ENCODE peak calls at places on chromosomes 7 and 10, in six cellular contexts. S, E, I, L, D and B are unnamed samples.

GRCh38 chr7:21276471-21277035 is 151.3 kb upstream of the SP4 start:
- DNase-seq in S (no peak), E (no peak), I (no peak), L (no peak), D (no peak), B (no peak)

GRCh38 chr10:124989526-124989925 is 47.6 kb downstream of the ZRANB1 start:
- DNase-seq in S (no peak), E (peak; percentile 42), I (no peak), L (no peak), D (no peak), B (peak; percentile 17)

GRCh38 chr7:98038731-98039130 is 48.7 kb upstream of the OCM2 start:
- DNase-seq in S (no peak), E (no peak), I (no peak), L (no peak), D (no peak), B (no peak)

GRCh38 chr7:74224511-74224832 is 14.7 kb downstream of the LAT2 start:
- DNase-seq in S (no peak), E (no peak), I (no peak), L (no peak), D (no peak), B (no peak)

GRCh38 chr7:94178247-94178646 is 174.1 kb upstream of the BET1 start:
- DNase-seq in S (no peak), E (no peak), I (no peak), L (no peak), D (peak; percentile 75), B (no peak)

GRCh38 chr7:148729984-148730733 is 31.5 kb downstream of the CUL1 start:
- DNase-seq in S (no peak), E (peak; percentile 19), I (peak; percentile 25), L (no peak), D (no peak), B (no peak)

GRCh38 chr10:132851451-132851850 is 65.5 kb upstream of the NKX6-2 start:
- DNase-seq in S (no peak), E (no peak), I (no peak), L (no peak), D (no peak), B (no peak)

GRCh38 chr7:148296994-148297644 is 293.4 kb upstream of the C7orf33 start:
- DNase-seq in S (no peak), E (peak; percentile 2), I (no peak), L (no peak), D (no peak), B (no peak)

GRCh38 chr10:77872151-77872946 is 54.2 kb downstream of the DLG5 start:
- DNase-seq in S (no peak), E (peak; percentile 63), I (no peak), L (peak; percentile 71), D (no peak), B (no peak)

GRCh38 chr10:36129051-36129450 is 487.0 kb upstream of the FZD8 start:
- DNase-seq in S (no peak), E (no peak), I (no peak), L (no peak), D (no peak), B (no peak)

GRCh38 chr10:62911210-62911963 is 95.2 kb upstream of the EGR2 start:
- DNase-seq in S (no peak), E (no peak), I (no peak), L (no peak), D (no peak), B (no peak)

GRCh38 chr10:5948999-5949759 is 28.2 kb downstream of the IL15RA start:
- DNase-seq in S (peak; percentile 80), E (peak; percentile 72), I (peak; percentile 57), L (peak; percentile 64), D (no peak), B (peak; percentile 77)

GRCh38 chr7:129386563-129386962 is 47.7 kb upstream of the STRIP2 start:
- DNase-seq in S (no peak), E (no peak), I (no peak), L (no peak), D (no peak), B (no peak)

GRCh38 chr10:69860290-69860689 is 58.6 kb downstream of the COL13A1 start:
- DNase-seq in S (no peak), E (no peak), I (no peak), L (no peak), D (no peak), B (no peak)

GRCh38 chr10:34492081-34492480 is 323.0 kb downstream of the PARD3 start:
- DNase-seq in S (no peak), E (no peak), I (no peak), L (no peak), D (no peak), B (no peak)

GRCh38 chr7:148299877-148300276 is 290.7 kb upstream of the C7orf33 start:
- DNase-seq in S (no peak), E (no peak), I (no peak), L (no peak), D (no peak), B (no peak)

GRCh38 chr10:113126506-113127192 is 176.6 kb downstream of the TCF7L2 start:
- DNase-seq in S (peak; percentile 71), E (peak; percentile 74), I (peak; percentile 43), L (peak; percentile 66), D (no peak), B (peak; percentile 73)

GRCh38 chr10:109343293-109343692 is 580.0 kb downstream of the XPNPEP1 start:
- DNase-seq in S (no peak), E (peak; percentile 13), I (no peak), L (peak; percentile 32), D (no peak), B (no peak)

GRCh38 chr10:1464866-1465265 is 272.5 kb downstream of the ADARB2 start:
- DNase-seq in S (no peak), E (no peak), I (no peak), L (no peak), D (no peak), B (peak; percentile 25)

GRCh38 chr7:46281071-46281470 is 360.0 kb upstream of the IGFBP3 start:
- DNase-seq in S (no peak), E (no peak), I (no peak), L (no peak), D (no peak), B (no peak)

GRCh38 chr10:46232084-46232483 is 54.7 kb upstream of the ANTXRL start:
- DNase-seq in S (peak; percentile 40), E (no peak), I (no peak), L (no peak), D (no peak), B (peak; percentile 7)

GRCh38 chr10:84525120-84525806 is 196.9 kb downstream of the CCSER2 start:
- DNase-seq in S (no peak), E (no peak), I (no peak), L (no peak), D (no peak), B (no peak)

GRCh38 chr7:44172803-44173424 is 16.3 kb downstream of the GCK start:
- DNase-seq in S (no peak), E (no peak), I (no peak), L (no peak), D (no peak), B (no peak)
- TF ChIP-seq CTCF in S (no peak), E (no peak), I (no peak), L (no peak), D (no peak), B (no peak)

GRCh38 chr7:134936893-134937520 is 49.3 kb upstream of the AGBL3 start:
- DNase-seq in S (no peak), E (peak; percentile 27), I (no peak), L (peak; percentile 37), D (no peak), B (no peak)

GRCh38 chr7:134931487-134931886 is 54.8 kb upstream of the AGBL3 start:
- DNase-seq in S (no peak), E (peak; percentile 46), I (peak; percentile 42), L (peak; percentile 40), D (no peak), B (no peak)

GRCh38 chr7:134933460-134934068 is 52.7 kb upstream of the AGBL3 start:
- DNase-seq in S (no peak), E (no peak), I (no peak), L (no peak), D (no peak), B (no peak)

GRCh38 chr7:134935701-134936100 is 50.6 kb upstream of the AGBL3 start:
- DNase-seq in S (no peak), E (peak; percentile 68), I (no peak), L (peak; percentile 34), D (no peak), B (no peak)

DNA sequence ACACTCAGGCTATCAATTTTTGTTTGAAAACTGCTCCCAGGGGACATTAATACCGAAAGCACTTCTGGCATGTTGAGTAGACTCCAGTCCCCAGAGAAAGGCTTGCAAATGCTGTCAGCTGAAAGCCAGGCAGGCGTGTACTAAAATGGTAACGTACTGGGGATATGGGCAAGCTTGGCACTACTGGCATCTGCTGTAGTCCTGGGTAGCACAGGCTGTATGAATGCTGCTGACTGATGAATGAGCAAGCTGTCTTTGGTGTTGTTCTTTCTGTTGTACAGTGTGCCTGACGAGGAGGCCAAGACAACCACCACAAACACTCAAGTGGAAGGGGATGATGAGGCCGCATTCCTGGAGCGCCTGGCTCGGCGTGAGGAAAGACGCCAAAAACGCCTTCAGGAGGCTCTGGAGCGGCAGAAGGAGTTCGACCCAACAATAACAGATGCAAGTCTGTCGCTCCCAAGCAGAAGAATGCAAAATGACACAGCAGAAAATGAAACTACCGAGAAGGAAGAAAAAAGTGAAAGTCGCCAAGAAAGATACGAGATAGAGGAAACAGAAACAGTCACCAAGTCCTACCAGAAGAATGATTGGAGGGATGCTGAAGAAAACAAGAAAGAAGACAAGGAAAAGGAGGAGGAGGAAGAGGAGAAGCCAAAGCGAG is 53.5 kb upstream of the AGBL3 start:
- DNase-seq in S (no peak), E (peak; percentile 78), I (peak; percentile 92), L (peak; percentile 78), D (peak; percentile 23), B (peak; percentile 26)
- H3K4me3 ChIP-seq in S (no peak overlapping the region), E (no peak overlapping the region), I (no peak overlapping the region), L (no peak overlapping the region), D (peak overlapping the region; percentile 16), B (no peak overlapping the region)

GRCh38 chr7:47301657-47302295 is 280.1 kb downstream of the TNS3 start:
- DNase-seq in S (peak; percentile 22), E (no peak), I (no peak), L (no peak), D (no peak), B (no peak)

GRCh38 chr7:47299496-47299895 is 282.4 kb downstream of the TNS3 start:
- DNase-seq in S (peak; percentile 16), E (no peak), I (no peak), L (no peak), D (no peak), B (no peak)

GRCh38 chr7:47302560-47302959 is 279.4 kb downstream of the TNS3 start:
- DNase-seq in S (no peak), E (no peak), I (no peak), L (no peak), D (no peak), B (no peak)

GRCh38 chr7:47300472-47301021 is 281.4 kb downstream of the TNS3 start:
- DNase-seq in S (peak; percentile 41), E (no peak), I (no peak), L (no peak), D (no peak), B (no peak)

DNA sequence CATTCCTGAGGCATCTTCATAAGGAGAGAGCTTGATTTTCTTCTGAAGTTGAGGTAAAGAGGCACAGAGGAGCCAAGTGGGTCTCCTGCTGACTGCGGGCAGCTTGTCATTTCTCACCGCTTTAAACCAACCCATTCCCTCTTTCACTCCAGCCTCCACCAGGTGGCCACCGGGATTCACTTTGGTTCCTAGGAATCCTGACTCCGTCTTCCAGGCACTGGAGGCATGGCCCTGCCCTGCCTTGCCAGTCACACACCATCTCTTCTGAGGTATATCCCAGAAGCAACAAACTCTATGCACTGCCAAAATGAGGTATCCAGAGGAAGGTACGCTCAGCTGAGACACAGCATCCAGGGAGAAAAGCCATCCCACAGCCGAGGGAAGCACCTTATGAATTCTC is 280.8 kb downstream of the TNS3 start:
- DNase-seq in S (peak; percentile 62), E (no peak), I (no peak), L (no peak), D (no peak), B (no peak)
- TF ChIP-seq CTCF in S (peak; percentile 75), E (no peak), I (peak; percentile 56), L (no peak), D (no peak), B (no peak)

GRCh38 chr10:71290806-71291205 is 28.3 kb upstream of the SLC29A3 start:
- DNase-seq in S (no peak), E (no peak), I (no peak), L (no peak), D (no peak), B (no peak)
- H3K4me3 ChIP-seq in S (no peak overlapping the region), E (no peak overlapping the region), I (no peak overlapping the region), L (no peak overlapping the region), D (no peak overlapping the region), B (no peak overlapping the region)